ENCODE peak calls at places on chromosomes 6 and 20, in five cellular contexts. L, C, B, F and N are unnamed samples.

GRCh38 chr6:11475019-11475418 is 62.5 kb upstream of the TMEM170B start:
- DNase-seq in F (no peak), C (no peak), L (no peak), B (no peak), N (no peak)

GRCh38 chr6:1901556-1901955 is 291.8 kb downstream of the FOXC1 start:
- DNase-seq in F (no peak), L (peak; percentile 50), B (peak; percentile 44), C (peak; percentile 21), N (no peak)

GRCh38 chr6:93701526-93701925 is 282.2 kb upstream of the EPHA7 start:
- DNase-seq in F (no peak), L (no peak), B (no peak), C (no peak), N (peak; percentile 39)

GRCh38 chr6:158042245-158042798 is 60.7 kb downstream of the SYNJ2 start:
- DNase-seq in F (no peak), L (peak; percentile 96), B (peak; percentile 40), C (peak; percentile 84), N (peak; percentile 94)

GRCh38 chr6:144160452-144160851 is 10.1 kb downstream of the STX11 start:
- DNase-seq in F (no peak), B (no peak), L (no peak), C (no peak), N (no peak)

GRCh38 chr6:11207199-11207968 is 25.1 kb downstream of the NEDD9 start:
- DNase-seq in L (peak; percentile 100), B (peak; percentile 98), F (no peak), C (peak; percentile 86), N (peak; percentile 96)

GRCh38 chr6:25713802-25714201 is 40.7 kb upstream of the SLC17A4 start:
- DNase-seq in B (no peak), C (no peak), F (no peak), L (peak; percentile 1), N (no peak)

GRCh38 chr6:79657238-79657637 is 26.1 kb downstream of the SH3BGRL2 start:
- DNase-seq in B (no peak), L (no peak), F (no peak), C (no peak), N (no peak)

GRCh38 chr20:47019106-47019824 is 124.6 kb downstream of the EYA2 start:
- DNase-seq in F (no peak), B (no peak), L (peak; percentile 47), C (peak; percentile 71), N (no peak)

GRCh38 chr6:134720353-134721094 is 229.4 kb downstream of the ALDH8A1 start:
- DNase-seq in F (no peak), C (no peak), B (no peak), L (no peak), N (peak; percentile 94)

GRCh38 chr6:56856036-56856580 is 98.8 kb upstream of the BEND6 start:
- DNase-seq in C (no peak), L (peak; percentile 63), F (peak; percentile 51), B (no peak), N (no peak)

GRCh38 chr6:153130515-153131036 is 506 bp downstream of the RGS17 start:
- DNase-seq in L (peak; percentile 7), F (no peak), B (no peak), C (peak; percentile 28), N (no peak)
- TF ChIP-seq EZH2 in L (no peak), F (peak; percentile 1), B (peak; percentile 93), C (no peak), N (no peak)

DNA sequence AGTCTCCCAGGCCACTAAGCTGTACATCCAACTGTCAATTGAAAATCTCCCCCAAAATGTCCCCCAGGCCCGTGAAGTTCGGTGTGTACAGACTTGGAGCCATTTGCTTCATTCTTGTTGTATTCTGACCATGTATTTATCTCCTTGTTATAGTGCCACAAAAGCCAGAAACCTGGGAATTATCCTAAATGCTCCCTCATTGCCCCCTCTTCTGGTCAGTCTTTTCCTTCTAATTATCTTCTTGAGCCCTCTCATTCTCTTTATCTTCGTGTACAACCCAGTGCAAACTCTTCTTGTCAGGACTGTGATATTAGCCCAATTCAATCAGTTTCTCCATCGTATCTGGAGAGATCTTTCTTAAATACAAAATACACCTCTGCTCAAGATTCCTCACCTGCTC is 64.7 kb downstream of the RFX6 start:
- DNase-seq in L (no peak), F (peak; percentile 45), C (no peak), B (no peak), N (no peak)
- H2AFZ ChIP-seq in L (no peak overlapping the region), F (peak overlapping the region; percentile 29), C (peak overlapping the region; percentile 13), B (no peak overlapping the region), N (no peak overlapping the region)

GRCh38 chr6:61868507-61869080 is 417.4 kb downstream of the KHDRBS2 start:
- DNase-seq in B (no peak), C (no peak), L (no peak), F (no peak), N (no peak)
- H3K27ac ChIP-seq in B (no peak overlapping the region), C (no peak overlapping the region), L (no peak overlapping the region), F (no peak overlapping the region), N (no peak overlapping the region)

GRCh38 chr20:20064303-20064702 is 12.0 kb downstream of the CFAP61 start:
- DNase-seq in F (no peak), B (peak; percentile 42), L (no peak), C (no peak), N (no peak)
- TF ChIP-seq EZH2 in F (no peak), B (no peak), L (no peak), C (no peak), N (no peak)

GRCh38 chr6:3757241-3757641 is 5.7 kb upstream of the PXDC1 start:
- DNase-seq in F (no peak), B (no peak), C (no peak), L (no peak), N (no peak)
- H2AFZ ChIP-seq in F (no peak overlapping the region), B (no peak overlapping the region), C (no peak overlapping the region), L (no peak overlapping the region), N (no peak overlapping the region)

GRCh38 chr6:45212976-45213375 is 115.2 kb upstream of the RUNX2 start:
- DNase-seq in B (no peak), L (peak; percentile 35), C (no peak), F (peak; percentile 9), N (peak; percentile 33)
- H3K27ac ChIP-seq in B (no peak overlapping the region), L (no peak overlapping the region), C (no peak overlapping the region), F (no peak overlapping the region), N (no peak overlapping the region)